ENCODE peak calls at places on chromosomes 16 and 17, in eight cellular contexts. E is left cardiac atrium; K is adipocyte; L is epithelial cell of prostate; Z is neuronal stem cell; Q is activated CD8-positive, alpha-beta T cell treated with anti-CD3 and anti-CD28 coated beads, Interleukin-2, amount 10 ng/mL, durations not matched to agents 7 days and 5 days; W is foreskin keratinocyte; M is WERI-Rb-1. U is an unnamed sample.

GRCh38 chr17:19905514-19905913 is 37.8 kb upstream of the ULK2 start:
- DNase-seq in E (no peak), K (no peak), L (no peak), Z (no peak), Q (no peak), W (no peak), M (no peak), U (no peak)

GRCh38 chr17:36850794-36851193 is 86.5 kb upstream of the LHX1 start:
- DNase-seq in E (no peak), K (peak), L (no peak), Z (no peak), Q (no peak), W (peak), M (no peak), U (no peak)

GRCh38 chr17:47324224-47325020 is 667 bp downstream of the EFCAB13 start:
- DNase-seq in E (peak), K (no peak), L (no peak), Z (peak), Q (peak), W (no peak), M (no peak), U (peak)

GRCh38 chr17:45382226-45382625 is 50.4 kb downstream of the ARHGAP27 start:
- DNase-seq in E (no peak), K (no peak), L (peak), Z (no peak), Q (no peak), W (peak), M (no peak), U (no peak)

GRCh38 chr17:5249615-5250014 is 15.0 kb upstream of the SCIMP start:
- DNase-seq in E (peak), K (peak), L (no peak), Z (peak), Q (peak), W (peak), M (peak), U (peak)

GRCh38 chr16:12289175-12290063 is 312.9 kb downstream of the SNX29 start:
- DNase-seq in E (no peak), K (no peak), L (no peak), Z (no peak), Q (no peak), W (no peak), M (no peak), U (no peak)

GRCh38 chr16:11977206-11978041 is 890 bp downstream of the SNX29 start:
- DNase-seq in E (peak), K (peak), L (no peak), Z (no peak), Q (no peak), W (peak), M (no peak), U (no peak)

GRCh38 chr16:12801511-12802042 is 2.1 kb downstream of the CPPED1 start:
- DNase-seq in E (no peak), K (peak), L (no peak), Z (no peak), Q (peak), W (peak), M (no peak), U (peak)

GRCh38 chr16:31214705-31215286 is 877 bp downstream of the TRIM72 start:
- DNase-seq in E (no peak), K (no peak), L (no peak), Z (no peak), Q (no peak), W (no peak), M (no peak), U (no peak)

U was measured in breast epithelium.